ENCODE peak calls at places on chromosomes 2 and 18, in eight cellular contexts. One of them, this sample, is unnamed.

GRCh38 chr18:78495550-78495949 is 484.1 kb upstream of the SALL3 start:
- DNase-seq in Calu3: no peak
- DNase-seq in epithelial cell of proximal tubule: no peak
- DNase-seq in BJ: no peak
- DNase-seq in H9: no peak
- DNase-seq in choroid plexus epithelial cell: no peak
- DNase-seq in neural progenitor cell: no peak
- DNase-seq in GM10248: no peak
- DNase-seq in this sample: no peak

GRCh38 chr2:221075203-221075602 is 496.9 kb downstream of the EPHA4 start:
- DNase-seq in H9: no peak
- DNase-seq in epithelial cell of proximal tubule: no peak
- DNase-seq in choroid plexus epithelial cell: peak; percentile 81
- DNase-seq in Calu3: no peak
- DNase-seq in BJ: peak; percentile 59
- DNase-seq in GM10248: no peak
- DNase-seq in neural progenitor cell: no peak
- DNase-seq in this sample: no peak

GRCh38 chr2:82837588-82838304 is 1621.3 kb downstream of the SUCLG1 start:
- DNase-seq in H9: no peak
- DNase-seq in Calu3: no peak
- DNase-seq in choroid plexus epithelial cell: peak; percentile 97
- DNase-seq in epithelial cell of proximal tubule: peak; percentile 82
- DNase-seq in BJ: peak; percentile 46
- DNase-seq in neural progenitor cell: no peak
- DNase-seq in GM10248: no peak
- DNase-seq in this sample: no peak

GRCh38 chr2:128311216-128311754 is 7.4 kb downstream of the HS6ST1 start:
- DNase-seq in Calu3: no peak
- DNase-seq in H9: no peak
- DNase-seq in GM10248: no peak
- DNase-seq in BJ: no peak
- DNase-seq in choroid plexus epithelial cell: no peak
- DNase-seq in epithelial cell of proximal tubule: no peak
- DNase-seq in neural progenitor cell: no peak
- DNase-seq in this sample: no peak

GRCh38 chr2:101818531-101819451 is 121.3 kb downstream of the MAP4K4 start:
- DNase-seq in neural progenitor cell: peak; percentile 77
- DNase-seq in BJ: no peak
- DNase-seq in GM10248: no peak
- DNase-seq in H9: no peak
- DNase-seq in Calu3: no peak
- DNase-seq in choroid plexus epithelial cell: peak; percentile 69
- DNase-seq in epithelial cell of proximal tubule: no peak
- DNase-seq in this sample: no peak

GRCh38 chr2:21039080-21039556 is 4.8 kb downstream of the APOB start:
- DNase-seq in Calu3: no peak
- DNase-seq in BJ: no peak
- DNase-seq in neural progenitor cell: no peak
- DNase-seq in epithelial cell of proximal tubule: no peak
- DNase-seq in choroid plexus epithelial cell: no peak
- DNase-seq in H9: no peak
- DNase-seq in GM10248: no peak
- DNase-seq in this sample: no peak

GRCh38 chr18:54269924-54270844 is 867 bp downstream of the POLI start:
- DNase-seq in H9: peak; percentile 86
- DNase-seq in neural progenitor cell: peak; percentile 37
- DNase-seq in Calu3: peak; percentile 40
- DNase-seq in choroid plexus epithelial cell: peak; percentile 68
- DNase-seq in BJ: no peak
- DNase-seq in GM10248: peak; percentile 41
- DNase-seq in epithelial cell of proximal tubule: no peak
- DNase-seq in this sample: peak; percentile 37

GRCh38 chr18:3604626-3605408 is 154.8 kb downstream of the TGIF1 start:
- DNase-seq in Calu3: peak; percentile 31
- DNase-seq in H9: no peak
- DNase-seq in neural progenitor cell: peak; percentile 39
- DNase-seq in epithelial cell of proximal tubule: peak; percentile 92
- DNase-seq in choroid plexus epithelial cell: peak; percentile 94
- DNase-seq in GM10248: peak; percentile 47
- DNase-seq in BJ: peak; percentile 97
- DNase-seq in this sample: peak; percentile 61

GRCh38 chr2:37156071-37156856 is 516 bp downstream of the EIF2AK2 start:
- DNase-seq in H9: peak; percentile 31
- DNase-seq in GM10248: no peak
- DNase-seq in choroid plexus epithelial cell: peak; percentile 68
- DNase-seq in neural progenitor cell: peak; percentile 7
- DNase-seq in Calu3: peak; percentile 46
- DNase-seq in BJ: no peak
- DNase-seq in epithelial cell of proximal tubule: no peak
- DNase-seq in this sample: peak; percentile 64

DNA sequence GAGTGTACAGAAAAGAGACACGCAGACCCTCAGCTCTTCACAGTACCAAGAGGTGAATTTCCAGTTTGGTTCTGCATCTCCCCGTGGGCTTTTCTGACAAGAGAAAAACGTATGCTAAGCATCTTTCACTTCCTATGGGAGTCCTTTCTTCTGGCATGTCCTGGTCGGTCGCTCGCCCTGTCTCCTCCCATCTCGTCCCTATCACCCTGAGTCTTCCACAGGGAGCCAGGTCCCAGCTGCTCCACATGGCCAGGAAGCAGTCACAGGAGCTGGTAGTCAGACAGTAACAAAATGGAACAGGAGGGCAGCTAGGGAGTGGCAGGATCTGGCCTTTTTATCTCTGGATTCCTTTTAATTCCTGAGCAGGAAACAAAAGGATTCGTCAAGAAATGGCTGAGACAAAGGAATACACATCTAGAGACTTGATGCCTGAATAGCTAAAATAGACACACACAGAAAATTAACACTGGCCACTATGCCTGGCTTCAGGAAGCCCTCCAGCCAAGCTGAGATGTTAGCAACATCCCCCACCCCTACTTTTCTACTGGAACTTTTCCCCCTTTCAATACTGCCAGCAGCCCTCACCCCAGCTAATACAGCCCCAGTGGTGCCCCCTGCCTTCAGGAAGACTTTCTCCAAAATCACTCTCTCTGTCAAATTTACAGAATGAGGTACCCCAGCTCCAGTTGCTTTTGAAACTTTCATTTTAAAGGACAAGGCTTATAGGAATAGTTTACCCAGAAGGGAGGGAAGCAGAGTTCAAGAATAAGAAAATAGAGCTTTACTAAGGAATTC is 136.1 kb downstream of the DNER start:
- DNase-seq in Calu3: no peak
- DNase-seq in H9: no peak
- DNase-seq in epithelial cell of proximal tubule: no peak
- DNase-seq in neural progenitor cell: peak; percentile 18
- DNase-seq in GM10248: no peak
- DNase-seq in choroid plexus epithelial cell: no peak
- DNase-seq in BJ: no peak
- DNase-seq in this sample: no peak
- TF ChIP-seq CTCF in Calu3: no peak
- TF ChIP-seq CTCF in H9: peak; percentile 54
- TF ChIP-seq CTCF in epithelial cell of proximal tubule: peak; percentile 6
- TF ChIP-seq CTCF in neural progenitor cell: peak; percentile 36
- TF ChIP-seq CTCF in GM10248: no peak
- TF ChIP-seq CTCF in choroid plexus epithelial cell: peak; percentile 30
- TF ChIP-seq CTCF in BJ: no peak
- TF ChIP-seq CTCF in this sample: peak; percentile 18

DNA sequence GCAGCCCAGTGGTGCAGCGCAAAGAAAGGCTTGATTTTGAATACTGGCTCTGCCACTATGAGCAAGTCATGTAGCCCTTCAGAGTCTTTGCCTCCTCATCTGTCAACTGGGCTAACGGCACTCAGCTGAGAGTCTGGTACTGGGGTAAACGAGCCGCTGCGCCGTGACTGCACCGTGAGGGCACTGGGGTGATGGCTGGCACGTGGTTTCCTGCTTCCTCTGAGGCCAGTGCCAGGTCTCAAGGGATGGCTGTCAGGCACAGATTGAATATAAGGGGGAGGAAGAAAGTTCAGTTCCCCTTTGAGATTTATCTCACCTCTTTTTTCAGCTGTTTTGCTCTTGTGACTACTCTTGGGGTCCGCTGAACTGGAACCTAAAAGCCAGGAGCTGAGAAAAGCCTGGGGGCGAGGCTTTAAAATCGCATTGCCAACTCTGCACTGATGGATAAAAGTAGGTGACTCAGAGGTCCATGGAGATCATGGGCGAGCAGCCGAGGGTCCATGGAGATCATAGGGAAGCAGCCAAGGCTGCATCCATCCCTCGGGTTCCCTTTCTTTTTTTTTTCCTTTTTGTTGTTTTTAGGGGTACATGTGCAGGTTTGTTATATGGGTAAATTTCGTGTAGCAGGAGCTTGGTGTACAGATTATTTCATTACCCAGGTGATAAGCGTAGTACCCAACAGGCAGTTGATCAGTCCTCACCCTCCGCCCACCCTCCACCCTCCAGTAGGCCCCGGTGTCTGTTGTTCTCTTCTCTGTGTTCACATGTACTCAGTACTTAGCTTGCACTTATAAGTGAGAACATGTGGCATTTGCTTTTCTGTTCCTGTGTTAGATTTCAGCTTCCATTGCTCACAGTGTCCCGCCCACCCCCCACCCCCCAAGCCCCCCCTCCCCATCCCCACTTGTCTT is 114.3 kb downstream of the SPP2 start:
- DNase-seq in neural progenitor cell: no peak
- DNase-seq in GM10248: no peak
- DNase-seq in BJ: no peak
- DNase-seq in epithelial cell of proximal tubule: no peak
- DNase-seq in choroid plexus epithelial cell: no peak
- DNase-seq in Calu3: no peak
- DNase-seq in H9: no peak
- DNase-seq in this sample: no peak
- TF ChIP-seq CTCF in neural progenitor cell: no peak
- TF ChIP-seq CTCF in GM10248: no peak
- TF ChIP-seq CTCF in BJ: no peak
- TF ChIP-seq CTCF in epithelial cell of proximal tubule: no peak
- TF ChIP-seq CTCF in choroid plexus epithelial cell: no peak
- TF ChIP-seq CTCF in Calu3: no peak
- TF ChIP-seq CTCF in H9: no peak
- TF ChIP-seq CTCF in this sample: no peak

GRCh38 chr2:68464651-68465050 is 2.4 kb downstream of the FBXO48 start:
- DNase-seq in GM10248: no peak
- DNase-seq in epithelial cell of proximal tubule: no peak
- DNase-seq in BJ: no peak
- DNase-seq in neural progenitor cell: no peak
- DNase-seq in H9: no peak
- DNase-seq in choroid plexus epithelial cell: no peak
- DNase-seq in Calu3: no peak
- DNase-seq in this sample: no peak

GRCh38 chr2:68466778-68467076 is 367 bp downstream of the FBXO48 start:
- DNase-seq in Calu3: no peak
- DNase-seq in BJ: no peak
- DNase-seq in H9: no peak
- DNase-seq in GM10248: no peak
- DNase-seq in epithelial cell of proximal tubule: no peak
- DNase-seq in neural progenitor cell: no peak
- DNase-seq in choroid plexus epithelial cell: no peak
- DNase-seq in this sample: no peak

GRCh38 chr2:68467077-68467960 is at the start of the genes APLF and FBXO48:
- DNase-seq in choroid plexus epithelial cell: peak; percentile 99
- DNase-seq in GM10248: peak; percentile 96
- DNase-seq in H9: peak; percentile 98
- DNase-seq in neural progenitor cell: peak; percentile 99
- DNase-seq in BJ: peak; percentile 97
- DNase-seq in epithelial cell of proximal tubule: peak; percentile 92
- DNase-seq in Calu3: peak; percentile 96
- DNase-seq in this sample: peak; percentile 100

GRCh38 chr2:68465081-68465916 is 1.8 kb downstream of the FBXO48 start:
- DNase-seq in epithelial cell of proximal tubule: no peak
- DNase-seq in GM10248: no peak
- DNase-seq in H9: no peak
- DNase-seq in Calu3: no peak
- DNase-seq in choroid plexus epithelial cell: peak; percentile 24
- DNase-seq in neural progenitor cell: no peak
- DNase-seq in BJ: no peak
- DNase-seq in this sample: no peak

GRCh38 chr2:68466361-68466777 is 725 bp downstream of the FBXO48 start:
- DNase-seq in GM10248: no peak
- DNase-seq in epithelial cell of proximal tubule: peak; percentile 32
- DNase-seq in BJ: peak; percentile 46
- DNase-seq in choroid plexus epithelial cell: peak; percentile 74
- DNase-seq in neural progenitor cell: peak; percentile 44
- DNase-seq in Calu3: peak; percentile 14
- DNase-seq in H9: no peak
- DNase-seq in this sample: no peak
- TF ChIP-seq CTCF in GM10248: no peak
- TF ChIP-seq CTCF in epithelial cell of proximal tubule: peak; percentile 39
- TF ChIP-seq CTCF in BJ: peak; percentile 44
- TF ChIP-seq CTCF in choroid plexus epithelial cell: peak; percentile 27
- TF ChIP-seq CTCF in neural progenitor cell: peak; percentile 4
- TF ChIP-seq CTCF in Calu3: no peak
- TF ChIP-seq CTCF in H9: no peak
- TF ChIP-seq CTCF in this sample: peak; percentile 17

GRCh38 chr2:119207447-119207846 is 16.2 kb upstream of the STEAP3 start:
- DNase-seq in epithelial cell of proximal tubule: no peak
- DNase-seq in neural progenitor cell: no peak
- DNase-seq in GM10248: no peak
- DNase-seq in BJ: no peak
- DNase-seq in choroid plexus epithelial cell: no peak
- DNase-seq in H9: no peak
- DNase-seq in Calu3: no peak
- DNase-seq in this sample: no peak

GRCh38 chr2:119206201-119206600 is 17.4 kb upstream of the STEAP3 start:
- DNase-seq in choroid plexus epithelial cell: no peak
- DNase-seq in Calu3: no peak
- DNase-seq in GM10248: no peak
- DNase-seq in neural progenitor cell: no peak
- DNase-seq in epithelial cell of proximal tubule: no peak
- DNase-seq in H9: no peak
- DNase-seq in BJ: no peak
- DNase-seq in this sample: no peak

GRCh38 chr2:119205001-119205669 is 18.5 kb upstream of the STEAP3 start:
- DNase-seq in epithelial cell of proximal tubule: no peak
- DNase-seq in H9: no peak
- DNase-seq in GM10248: no peak
- DNase-seq in BJ: no peak
- DNase-seq in neural progenitor cell: no peak
- DNase-seq in choroid plexus epithelial cell: no peak
- DNase-seq in Calu3: no peak
- DNase-seq in this sample: no peak

GRCh38 chr2:119212139-119212800 is 11.4 kb upstream of the STEAP3 start:
- DNase-seq in neural progenitor cell: no peak
- DNase-seq in Calu3: no peak
- DNase-seq in H9: peak; percentile 18
- DNase-seq in BJ: no peak
- DNase-seq in GM10248: no peak
- DNase-seq in epithelial cell of proximal tubule: no peak
- DNase-seq in choroid plexus epithelial cell: no peak
- DNase-seq in this sample: no peak

DNA sequence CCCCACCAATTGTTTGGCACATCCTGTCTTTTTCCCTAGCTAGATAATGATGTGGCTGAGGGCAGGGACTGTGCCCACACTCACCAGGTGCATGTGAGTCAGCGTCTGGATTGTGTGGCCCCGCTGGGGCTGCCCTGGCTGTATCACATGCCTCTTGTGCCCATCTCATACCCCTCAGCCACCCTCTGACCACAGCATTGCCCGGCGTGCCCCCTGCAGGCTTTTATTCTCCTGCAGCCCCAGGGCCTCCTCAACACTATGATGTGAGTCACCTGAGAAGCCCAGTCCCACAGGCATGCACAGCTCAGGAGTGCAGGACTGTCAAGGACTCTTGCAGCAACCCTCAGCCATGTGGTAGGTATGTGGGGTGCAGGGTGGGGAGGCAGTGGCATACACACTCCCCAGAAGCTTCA is 14.8 kb upstream of the STEAP3 start:
- DNase-seq in H9: no peak
- DNase-seq in BJ: no peak
- DNase-seq in neural progenitor cell: no peak
- DNase-seq in GM10248: no peak
- DNase-seq in epithelial cell of proximal tubule: peak; percentile 22
- DNase-seq in choroid plexus epithelial cell: no peak
- DNase-seq in Calu3: peak; percentile 77
- DNase-seq in this sample: no peak
- TF ChIP-seq CTCF in H9: peak; percentile 6
- TF ChIP-seq CTCF in BJ: no peak
- TF ChIP-seq CTCF in neural progenitor cell: no peak
- TF ChIP-seq CTCF in GM10248: no peak
- TF ChIP-seq CTCF in epithelial cell of proximal tubule: peak; percentile 42
- TF ChIP-seq CTCF in choroid plexus epithelial cell: no peak
- TF ChIP-seq CTCF in Calu3: no peak
- TF ChIP-seq CTCF in this sample: no peak